ENCODE peak calls at places on chromosomes 16 and 17, in four cellular contexts. A is OCI-LY7; Q is BE2C; X is activated CD4-positive, CD25-positive, alpha-beta regulatory T cell treated with anti-CD3 and anti-CD28 coated beads, Interleukin-2, amount 50 U/mL, for 72 hours. V is an unnamed sample.
A peak's percentile ranks its signal among the peaks of the same experiment; 100 is the strongest.

GRCh38 chr16:81695431-81695890 is 83.6 kb upstream of the PLCG2 start:
- DNase-seq in A (no peak), Q (no peak), X (no peak), V (no peak)

GRCh38 chr17:69763503-69763902 is 311.5 kb upstream of the KCNJ16 start:
- DNase-seq in A (no peak), Q (no peak), X (no peak), V (no peak)

GRCh38 chr16:58652741-58653140 is 23.1 kb upstream of the CNOT1 start:
- DNase-seq in A (no peak), Q (peak; percentile 88), X (no peak), V (no peak)

GRCh38 chr17:82314721-82315605 is 2.4 kb downstream of the CD7 start:
- DNase-seq in A (no peak), Q (no peak), X (no peak), V (no peak)

GRCh38 chr16:79845734-79846135 is 245.2 kb upstream of the MAF start:
- DNase-seq in A (no peak), Q (no peak), X (no peak), V (no peak)

GRCh38 chr16:70470927-70471341 is 16.5 kb downstream of the FCSK start:
- DNase-seq in A (no peak), Q (peak; percentile 39), X (no peak), V (no peak)

GRCh38 chr17:733743-734142 is 1.3 kb downstream of the TLCD3A start:
- DNase-seq in A (no peak), Q (no peak), X (no peak), V (no peak)

GRCh38 chr17:28521296-28522085 is 15.3 kb downstream of the FOXN1 start:
- DNase-seq in A (no peak), Q (no peak), X (no peak), V (no peak)

GRCh38 chr17:72421128-72422092 is 300.6 kb downstream of the SOX9 start:
- DNase-seq in A (peak; percentile 4), Q (peak; percentile 49), X (peak; percentile 40), V (peak; percentile 4)

GRCh38 chr17:35238817-35239216 is 4.1 kb upstream of the SLFN5 start:
- DNase-seq in A (no peak), Q (no peak), X (no peak), V (no peak)

GRCh38 chr17:83189673-83190385 is 110.4 kb downstream of the METRNL start:
- DNase-seq in A (no peak), Q (no peak), X (no peak), V (no peak)

GRCh38 chr17:76002100-76002499 is 1.4 kb downstream of the CDK3 start:
- DNase-seq in A (no peak), Q (no peak), X (no peak), V (no peak)

GRCh38 chr17:21677911-21678310 is 14.4 kb upstream of the KCNJ18 start:
- DNase-seq in A (no peak), Q (no peak), X (no peak), V (no peak)

GRCh38 chr16:29765167-29766032 is 12.7 kb upstream of the ZG16 start:
- DNase-seq in A (no peak), Q (no peak), X (no peak), V (no peak)

GRCh38 chr17:55588858-55589257 is 77.6 kb upstream of the SMIM36 start:
- DNase-seq in A (no peak), Q (no peak), X (no peak), V (no peak)

GRCh38 chr16:30724641-30725464 is 23.4 kb upstream of the PHKG2 start:
- DNase-seq in A (no peak), Q (no peak), X (no peak), V (no peak)

GRCh38 chr17:58413684-58414083 is 3.6 kb downstream of the RNF43 start:
- DNase-seq in A (no peak), Q (no peak), X (no peak), V (no peak)

GRCh38 chr16:74718741-74719610 is 18.3 kb upstream of the MLKL start:
- DNase-seq in A (no peak), Q (no peak), X (no peak), V (no peak)

GRCh38 chr17:73901661-73902415 is 257.6 kb upstream of the SDK2 start:
- DNase-seq in A (peak; percentile 25), Q (peak; percentile 78), X (no peak), V (peak; percentile 11)

GRCh38 chr16:81602377-81602776 is 157.8 kb downstream of the CMIP start:
- DNase-seq in A (no peak), Q (no peak), X (no peak), V (no peak)

GRCh38 chr16:12258806-12259205 is 282.3 kb downstream of the SNX29 start:
- DNase-seq in A (no peak), Q (no peak), X (no peak), V (no peak)

GRCh38 chr16:56986361-56986760 is 3.0 kb upstream of the NLRC5 start:
- DNase-seq in A (peak; percentile 77), Q (no peak), X (no peak), V (no peak)

GRCh38 chr17:66444001-66444400 is 141.6 kb downstream of the PRKCA start:
- DNase-seq in A (no peak), Q (no peak), X (no peak), V (no peak)

GRCh38 chr17:17151541-17151940 is 54.6 kb downstream of the PLD6 start:
- DNase-seq in A (no peak), Q (no peak), X (no peak), V (no peak)

GRCh38 chr17:61997649-61998048 is 67.4 kb downstream of the MED13 start:
- DNase-seq in A (no peak), Q (no peak), X (no peak), V (no peak)

GRCh38 chr17:7687072-7687907 is at the start of gene TP53:
- DNase-seq in A (peak; percentile 96), Q (peak; percentile 84), X (peak; percentile 84), V (peak; percentile 92)

GRCh38 chr17:47955497-47956461 is 1.9 kb downstream of the PRR15L start:
- DNase-seq in A (no peak), Q (no peak), X (no peak), V (no peak)

GRCh38 chr17:37828313-37829124 is 83.7 kb upstream of the HNF1B start:
- DNase-seq in A (no peak), Q (no peak), X (no peak), V (no peak)

GRCh38 chr17:29150191-29150590 is 30.0 kb downstream of the MYO18A start:
- DNase-seq in A (peak; percentile 22), Q (no peak), X (no peak), V (peak; percentile 33)

GRCh38 chr16:6345090-6345489 is 987.6 kb upstream of the RBFOX1 start:
- DNase-seq in A (no peak), Q (no peak), X (no peak), V (no peak)

GRCh38 chr16:19844945-19845641 is 39.6 kb downstream of the GPRC5B start:
- DNase-seq in A (no peak), Q (no peak), X (no peak), V (no peak)

GRCh38 chr17:60645918-60646523 is 31.6 kb upstream of the BCAS3 start:
- DNase-seq in A (no peak), Q (no peak), X (no peak), V (no peak)

GRCh38 chr16:515963-516226 is 11.6 kb upstream of the CAPN15 start:
- DNase-seq in A (no peak), Q (no peak), X (no peak), V (no peak)

GRCh38 chr17:75681289-75681688 is 14.2 kb downstream of the SAP30BP start:
- DNase-seq in A (no peak), Q (no peak), X (no peak), V (no peak)

GRCh38 chr16:73711441-73712080 is 585.1 kb upstream of the PSMD7 start:
- DNase-seq in A (no peak), Q (no peak), X (no peak), V (no peak)

GRCh38 chr16:67517178-67517492 is 11.5 kb upstream of the RIPOR1 start:
- DNase-seq in A (peak; percentile 42), Q (no peak), X (no peak), V (no peak)

GRCh38 chr17:42720996-42721583 is 23.8 kb downstream of the EZH1 start:
- DNase-seq in A (peak; percentile 84), Q (peak; percentile 61), X (no peak), V (peak; percentile 86)

GRCh38 chr16:1789643-1790045 is 3.9 kb downstream of the IGFALS start:
- DNase-seq in A (no peak), Q (no peak), X (no peak), V (no peak)

V was measured in NAMALWA.